ENCODE peak calls at places on chromosomes 4 and X, in seven cellular contexts. P, N, H, Y, G, X and E are unnamed samples. For H3K9me3, the result is how much of the 10 kb centered on the place peaks cover.

GRCh38 chr4:151324449-151325319 is 721 bp downstream of the SH3D19 start:
- DNase-seq in H (peak), G (no peak), Y (peak), X (peak), N (peak), P (peak), E (no peak)

GRCh38 chr4:73309211-73309610 is 50.6 kb upstream of the ANKRD17 start:
- DNase-seq in Y (no peak), G (no peak), H (no peak), N (no peak), P (no peak), X (peak), E (no peak)

GRCh38 chrX:132958086-132958703 is at the start of gene HS6ST2:
- DNase-seq in N (peak), Y (no peak), P (peak), G (peak), X (no peak), H (no peak), E (no peak)

GRCh38 chr4:163967710-163968109 is 473.2 kb downstream of the TMA16 start:
- DNase-seq in Y (no peak), P (no peak), X (no peak), G (no peak), H (no peak), N (no peak), E (no peak)

GRCh38 chr4:29423836-29424721 is 1296.1 kb upstream of the PCDH7 start:
- DNase-seq in N (no peak), H (no peak), P (no peak), G (peak), Y (no peak), X (peak), E (no peak)

GRCh38 chrX:21376636-21377035 is 2.4 kb downstream of the CNKSR2 start:
- DNase-seq in Y (no peak), H (no peak), X (no peak), P (no peak), N (no peak), G (no peak), E (no peak)

GRCh38 chr4:8662776-8663175 is 70.2 kb downstream of the CPZ start:
- DNase-seq in P (no peak), Y (no peak), G (no peak), N (no peak), H (no peak), X (no peak), E (no peak)

GRCh38 chr4:5217411-5217810 is 166.1 kb downstream of the STK32B start:
- DNase-seq in Y (no peak), X (no peak), P (no peak), N (no peak), G (no peak), H (no peak), E (no peak)

GRCh38 chr4:3243066-3243775 is 5.7 kb upstream of the MSANTD1 start:
- DNase-seq in Y (no peak), X (no peak), N (no peak), P (no peak), H (no peak), G (no peak), E (no peak)

GRCh38 chr4:83212041-83212851 is 72.4 kb downstream of the COQ2 start:
- DNase-seq in H (peak), N (no peak), P (no peak), Y (no peak), G (no peak), X (no peak), E (no peak)

GRCh38 chr4:15729910-15730533 is 27.2 kb downstream of the BST1 start:
- DNase-seq in P (no peak), N (no peak), Y (peak), G (peak), H (no peak), X (peak), E (no peak)

GRCh38 chrX:103941201-103941975 is 21.0 kb upstream of the TMSB15B start:
- DNase-seq in N (no peak), P (no peak), X (peak), Y (no peak), H (no peak), G (peak), E (no peak)

GRCh38 chr4:77959566-77960338 is 97.1 kb downstream of the MRPL1 start:
- DNase-seq in Y (no peak), G (peak), P (no peak), N (no peak), X (peak), H (no peak), E (no peak)

GRCh38 chr4:104064650-104065577 is 345.1 kb upstream of the TACR3 start:
- DNase-seq in H (peak), G (peak), Y (no peak), P (no peak), X (no peak), N (peak), E (no peak)

GRCh38 chr4:73653695-73654106 is 33.5 kb upstream of the RASSF6 start:
- DNase-seq in P (no peak), Y (no peak), X (peak), G (peak), H (peak), N (no peak), E (no peak)

GRCh38 chr4:75671802-75672421 is 1.3 kb downstream of the G3BP2 start:
- DNase-seq in Y (no peak), G (no peak), P (no peak), H (no peak), N (no peak), X (no peak), E (no peak)

GRCh38 chr4:99657801-99658200 is at the start of gene C4orf54:
- DNase-seq in P (no peak), X (no peak), N (no peak), G (no peak), Y (no peak), H (no peak), E (no peak)

GRCh38 chr4:2803624-2804448 is 11.0 kb downstream of the SH3BP2 start:
- DNase-seq in G (no peak), N (peak), Y (no peak), P (peak), X (no peak), H (peak), E (no peak)

GRCh38 chr4:22439947-22440346 is 75.9 kb downstream of the ADGRA3 start:
- DNase-seq in P (no peak), Y (no peak), H (no peak), G (no peak), X (no peak), N (no peak), E (no peak)

GRCh38 chrX:103845165-103845653 is 13.2 kb upstream of the RAB9B start:
- DNase-seq in X (peak), N (peak), P (peak), G (peak), Y (peak), H (peak), E (peak)

GRCh38 chr4:176001171-176002006 is 64.3 kb upstream of the WDR17 start:
- DNase-seq in G (peak), P (peak), X (peak), H (peak), N (peak), Y (peak), E (no peak)

GRCh38 chrX:74133156-74133796 is 170.7 kb upstream of the ZCCHC13 start:
- DNase-seq in Y (peak), H (no peak), G (peak), P (no peak), X (peak), N (no peak), E (no peak)

GRCh38 chrX:39577976-39578962 is 519.5 kb downstream of the BCOR start:
- DNase-seq in N (peak), G (no peak), P (peak), X (no peak), Y (no peak), H (no peak), E (no peak)

GRCh38 chr4:163494360-163495241 is at the start of gene TMA16:
- DNase-seq in G (peak), Y (peak), H (peak), N (peak), X (peak), P (peak), E (peak)

GRCh38 chr4:6360385-6360784 is 90.7 kb downstream of the WFS1 start:
- DNase-seq in N (no peak), X (no peak), H (no peak), G (no peak), Y (no peak), P (peak), E (no peak)

DNA sequence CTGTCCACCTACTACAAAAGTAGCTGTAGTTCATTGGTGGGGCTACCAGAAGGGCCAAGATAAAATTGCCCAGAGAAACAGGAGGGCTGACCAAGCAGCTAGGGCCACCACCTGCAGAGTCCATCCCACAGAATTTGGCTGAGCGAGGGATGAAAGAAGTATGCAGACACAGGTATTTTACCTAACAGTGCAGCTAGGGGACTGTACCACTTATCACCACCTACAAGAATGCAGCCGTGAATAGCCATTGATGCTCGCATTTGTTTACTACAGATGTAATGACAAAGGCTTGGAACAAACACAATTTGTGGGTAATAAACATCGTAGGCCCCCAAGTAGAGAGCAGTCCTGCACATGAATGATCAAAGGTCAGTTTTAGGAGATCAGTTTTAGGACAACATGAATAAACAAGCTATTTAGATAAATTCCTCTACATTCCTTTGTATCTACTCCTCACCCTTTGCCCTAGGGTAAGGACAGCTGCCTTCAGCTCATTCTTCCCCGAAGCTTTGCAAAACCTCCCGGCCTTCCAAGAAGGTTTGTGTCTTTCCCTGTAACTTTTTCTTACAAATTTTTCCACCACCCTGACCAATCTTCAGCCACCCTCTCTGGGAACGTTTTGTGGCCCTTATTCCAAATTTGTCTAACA is 49.5 kb downstream of the ZNF718 start:
- DNase-seq in G (no peak), H (no peak), Y (no peak), N (no peak), P (no peak), X (no peak), E (no peak)
- H3K9me3 ChIP-seq in G (under half), H (half or more), Y (under half), N (under half), P (under half), X (under half), E (under half)

GRCh38 chrX:55119712-55120111 is 30.9 kb downstream of the PAGE2 start:
- DNase-seq in P (no peak), X (peak), Y (no peak), N (no peak), G (no peak), H (no peak), E (no peak)
- H3K9me3 ChIP-seq in P (under half), X (under half), Y (under half), N (under half), G (under half), H (under half), E (under half)

DNA sequence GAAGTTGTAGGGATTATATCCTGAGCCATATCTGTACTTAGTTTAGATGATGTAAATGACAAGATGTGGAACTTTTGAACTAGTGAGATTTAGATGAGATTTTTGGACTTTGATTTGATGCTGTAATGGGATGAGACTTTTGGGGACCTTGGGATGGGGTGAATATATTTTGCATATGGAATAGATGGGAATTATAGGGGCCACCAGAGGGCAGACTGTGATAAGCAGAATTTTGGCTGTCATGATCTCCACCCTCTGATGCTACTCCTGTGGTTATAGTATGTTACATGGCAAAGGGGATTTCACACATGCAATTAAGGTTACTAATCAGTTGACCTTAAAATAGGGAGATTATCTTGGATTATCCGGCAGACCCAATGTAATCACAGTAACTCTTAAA is 214.0 kb upstream of the NHS start:
- DNase-seq in X (no peak), P (no peak), H (no peak), N (no peak), G (peak), Y (no peak), E (no peak)
- H3K9me3 ChIP-seq in X (under half), P (under half), H (under half), N (under half), G (under half), Y (under half), E (under half)

DNA sequence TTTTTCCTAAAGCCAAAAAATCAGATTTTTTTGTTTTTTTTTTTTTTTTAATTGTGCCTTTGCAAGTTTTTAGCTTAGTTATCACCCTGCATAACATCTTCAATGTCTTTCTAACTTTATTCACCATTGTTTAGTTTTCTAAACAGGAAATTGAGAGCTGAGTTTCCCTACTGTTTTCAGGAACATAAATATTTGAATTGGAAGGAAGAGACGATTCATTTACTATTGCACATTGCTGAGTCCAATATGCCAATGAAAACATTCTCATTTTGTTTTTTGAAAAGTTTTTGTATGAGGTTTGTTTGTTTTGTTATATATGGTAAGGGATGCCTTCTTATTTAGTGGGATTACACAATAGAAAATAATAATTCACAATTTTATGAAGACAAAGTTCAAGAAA is 148.4 kb downstream of the ANKRD50 start:
- DNase-seq in N (no peak), G (no peak), H (no peak), X (no peak), Y (no peak), P (no peak), E (no peak)
- H3K9me3 ChIP-seq in N (under half), G (under half), H (under half), X (under half), Y (under half), P (under half), E (under half)